ENCODE peak calls at places on chromosomes 7 and 10, in seven cellular contexts. B, Y, T, Z, L, M and G are unnamed samples.

GRCh38 chr10:59905066-59905734 is 1.2 kb downstream of the CCDC6 start:
- DNase-seq in B (peak; percentile 68), Y (peak; percentile 16), T (no peak), Z (peak; percentile 78), L (no peak), M (peak; percentile 19), G (no peak)

GRCh38 chr7:97971120-97971989 is 18.6 kb downstream of the OCM2 start:
- DNase-seq in B (peak; percentile 28), Y (peak; percentile 13), T (no peak), Z (peak; percentile 49), L (peak; percentile 33), M (peak; percentile 15), G (peak; percentile 12)

GRCh38 chr10:98410135-98410743 is 4.7 kb downstream of the PYROXD2 start:
- DNase-seq in B (no peak), Y (no peak), T (no peak), Z (no peak), L (no peak), M (no peak), G (no peak)

GRCh38 chr7:6376820-6377219 is 70.9 kb downstream of the DAGLB start:
- DNase-seq in B (no peak), Y (no peak), T (no peak), Z (no peak), L (no peak), M (no peak), G (no peak)

GRCh38 chr7:73738220-73738611 is 386 bp downstream of the ABHD11 start:
- DNase-seq in B (peak; percentile 52), Y (peak; percentile 25), T (no peak), Z (peak; percentile 87), L (peak; percentile 49), M (peak; percentile 82), G (peak; percentile 36)

GRCh38 chr7:125074141-125074540 is 144.5 kb upstream of the POT1 start:
- DNase-seq in B (no peak), Y (no peak), T (no peak), Z (no peak), L (no peak), M (no peak), G (no peak)

GRCh38 chr7:18667466-18667865 is 171.9 kb downstream of the HDAC9 start:
- DNase-seq in B (no peak), Y (peak; percentile 80), T (no peak), Z (no peak), L (peak; percentile 65), M (peak; percentile 61), G (no peak)

GRCh38 chr10:5583525-5584175 is 58.9 kb downstream of the CALML3 start:
- DNase-seq in B (no peak), Y (no peak), T (peak; percentile 54), Z (no peak), L (no peak), M (no peak), G (no peak)

GRCh38 chr10:129274928-129275474 is 192.0 kb upstream of the MGMT start:
- DNase-seq in B (no peak), Y (no peak), T (no peak), Z (no peak), L (no peak), M (no peak), G (no peak)

GRCh38 chr7:641269-641671 is 85.2 kb upstream of the DNAAF5 start:
- DNase-seq in B (no peak), Y (no peak), T (no peak), Z (no peak), L (peak; percentile 22), M (no peak), G (no peak)

GRCh38 chr7:19210883-19211282 is 65.7 kb upstream of the FERD3L start:
- DNase-seq in B (no peak), Y (no peak), T (no peak), Z (no peak), L (no peak), M (no peak), G (no peak)

GRCh38 chr10:72272689-72273409 is 875 bp upstream of the DDIT4 start:
- DNase-seq in B (peak; percentile 95), Y (peak; percentile 97), T (peak; percentile 6), Z (peak; percentile 79), L (peak; percentile 99), M (peak; percentile 92), G (peak; percentile 70)

GRCh38 chr7:149248777-149249176 is 9.3 kb downstream of the ZNF212 start:
- DNase-seq in B (no peak), Y (no peak), T (no peak), Z (peak; percentile 45), L (no peak), M (no peak), G (no peak)

GRCh38 chr10:79406683-79407396 is 38.6 kb downstream of the ZCCHC24 start:
- DNase-seq in B (no peak), Y (no peak), T (no peak), Z (no peak), L (no peak), M (no peak), G (no peak)

GRCh38 chr7:130361681-130362080 is 17.1 kb downstream of the CPA5 start:
- DNase-seq in B (no peak), Y (no peak), T (no peak), Z (no peak), L (no peak), M (no peak), G (no peak)

GRCh38 chr10:18483787-18484186 is 167.6 kb downstream of the NSUN6 start:
- DNase-seq in B (no peak), Y (no peak), T (no peak), Z (no peak), L (no peak), M (no peak), G (no peak)

GRCh38 chr10:36608866-36609265 is 516.5 kb upstream of the ANKRD30A start:
- DNase-seq in B (no peak), Y (peak; percentile 13), T (no peak), Z (no peak), L (peak; percentile 7), M (no peak), G (no peak)

GRCh38 chr7:2040201-2040892 is 192.4 kb downstream of the MAD1L1 start:
- DNase-seq in B (no peak), Y (no peak), T (no peak), Z (no peak), L (no peak), M (no peak), G (no peak)

GRCh38 chr7:26684447-26684846 is 179.9 kb downstream of the SKAP2 start:
- DNase-seq in B (no peak), Y (peak; percentile 12), T (no peak), Z (no peak), L (peak; percentile 20), M (no peak), G (no peak)

GRCh38 chr7:104149822-104150221 is 58.0 kb downstream of the ORC5 start:
- DNase-seq in B (peak; percentile 65), Y (no peak), T (no peak), Z (no peak), L (no peak), M (no peak), G (no peak)

GRCh38 chr10:95920798-95921426 is 13.1 kb downstream of the CC2D2B start:
- DNase-seq in B (no peak), Y (no peak), T (no peak), Z (no peak), L (no peak), M (no peak), G (no peak)

GRCh38 chr7:41696323-41696916 is 6.5 kb downstream of the INHBA start:
- DNase-seq in B (peak; percentile 23), Y (peak; percentile 88), T (no peak), Z (peak; percentile 38), L (peak; percentile 91), M (peak; percentile 65), G (peak; percentile 89)

GRCh38 chr10:73233883-73234282 is 13.2 kb downstream of the DNAJC9 start:
- DNase-seq in B (no peak), Y (no peak), T (no peak), Z (no peak), L (no peak), M (no peak), G (no peak)

GRCh38 chr10:110967009-110967630 is 47.7 kb downstream of the SHOC2 start:
- DNase-seq in B (no peak), Y (peak; percentile 8), T (no peak), Z (no peak), L (no peak), M (no peak), G (no peak)

GRCh38 chr7:50418526-50418925 is 31.6 kb downstream of the FIGNL1 start:
- DNase-seq in B (no peak), Y (no peak), T (no peak), Z (no peak), L (no peak), M (no peak), G (no peak)